ENCODE peak calls at places on chromosomes 16 and 17, in five cellular contexts. Z is mucosa of descending colon, C is foreskin fibroblast, O is aorta, H is H7. T is an unnamed sample.

GRCh38 chr17:80425835-80426426 is 11.0 kb downstream of the ENDOV start:
- DNase-seq in Z (no peak), C (no peak), O (no peak), H (peak), T (peak)

GRCh38 chr16:8966781-8967436 is 3.2 kb upstream of the USP7 start:
- DNase-seq in Z (peak), C (no peak), O (no peak), H (no peak), T (no peak)

GRCh38 chr17:63493411-63493810 is 16.6 kb downstream of the ACE start:
- DNase-seq in Z (no peak), C (no peak), O (no peak), H (no peak), T (no peak)

GRCh38 chr17:43979011-43979410 is 25.3 kb upstream of the PYY start:
- DNase-seq in Z (no peak), C (peak), O (no peak), H (no peak), T (peak)

GRCh38 chr17:7374353-7374752 is 6.5 kb upstream of the TNK1 start:
- DNase-seq in Z (no peak), C (no peak), O (no peak), H (no peak), T (no peak)

GRCh38 chr16:69709456-69710084 is 16.8 kb downstream of the NQO1 start:
- DNase-seq in Z (peak), C (peak), O (no peak), H (peak), T (no peak)

GRCh38 chr17:80345321-80345720 is 69.6 kb upstream of the ENDOV start:
- DNase-seq in Z (no peak), C (no peak), O (no peak), H (no peak), T (no peak)

GRCh38 chr17:45382226-45382625 is 50.4 kb downstream of the ARHGAP27 start:
- DNase-seq in Z (no peak), C (peak), O (no peak), H (no peak), T (no peak)

DNA sequence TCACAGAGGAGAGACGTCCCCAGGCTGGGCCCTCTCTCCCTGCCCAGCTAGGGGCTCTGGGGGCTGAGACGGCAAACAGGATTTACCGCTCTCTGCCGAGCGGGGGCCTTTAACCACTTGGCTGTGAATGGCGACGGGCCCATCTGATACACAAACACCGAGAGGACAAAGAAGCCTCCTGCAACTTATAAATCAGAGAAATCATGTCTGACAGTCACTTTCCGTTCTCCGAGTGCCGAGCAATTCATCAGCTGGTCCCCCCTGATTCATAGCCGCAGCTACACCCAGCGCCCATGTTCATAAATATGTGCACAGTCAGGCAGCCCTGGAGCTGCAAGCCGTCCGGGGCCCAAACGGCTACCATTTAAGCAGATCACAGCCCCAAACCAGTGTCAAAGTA is 154.4 kb downstream of the C16orf78 start:
- DNase-seq in Z (no peak), C (peak), O (peak), H (no peak), T (no peak)
- H3K4me3 ChIP-seq in Z (no peak), C (no peak), O (no peak), H (no peak), T (no peak)

GRCh38 chr17:28315846-28316705 is 2.9 kb upstream of the TMEM97 start:
- DNase-seq in Z (no peak), C (no peak), O (no peak), H (no peak), T (no peak)

GRCh38 chr17:28318759-28319660 is at the start of gene TMEM97:
- DNase-seq in Z (peak), C (peak), O (peak), H (peak), T (peak)

GRCh38 chr17:28317099-28317964 is 1.7 kb upstream of the TMEM97 start:
- DNase-seq in Z (no peak), C (no peak), O (no peak), H (peak), T (no peak)

GRCh38 chr17:28320215-28321061 is 1.4 kb downstream of the TMEM97 start:
- DNase-seq in Z (no peak), C (no peak), O (no peak), H (no peak), T (no peak)

GRCh38 chr17:28317965-28318758 is 838 bp upstream of the TMEM97 start:
- DNase-seq in Z (no peak), C (peak), O (no peak), H (peak), T (no peak)
- H3K4me3 ChIP-seq in Z (no peak), C (peak), O (peak), H (peak), T (peak)

GRCh38 chr17:48504953-48505352 is 25.9 kb downstream of the HOXB1 start:
- DNase-seq in Z (no peak), C (no peak), O (no peak), H (no peak), T (no peak)

GRCh38 chr17:48506246-48506645 is 24.6 kb downstream of the HOXB1 start:
- DNase-seq in Z (no peak), C (no peak), O (no peak), H (no peak), T (no peak)

GRCh38 chr17:48503747-48504146 is 27.1 kb downstream of the HOXB1 start:
- DNase-seq in Z (no peak), C (no peak), O (no peak), H (no peak), T (no peak)

GRCh38 chr17:48502901-48503300 is 27.9 kb downstream of the HOXB1 start:
- DNase-seq in Z (no peak), C (no peak), O (no peak), H (no peak), T (no peak)

DNA sequence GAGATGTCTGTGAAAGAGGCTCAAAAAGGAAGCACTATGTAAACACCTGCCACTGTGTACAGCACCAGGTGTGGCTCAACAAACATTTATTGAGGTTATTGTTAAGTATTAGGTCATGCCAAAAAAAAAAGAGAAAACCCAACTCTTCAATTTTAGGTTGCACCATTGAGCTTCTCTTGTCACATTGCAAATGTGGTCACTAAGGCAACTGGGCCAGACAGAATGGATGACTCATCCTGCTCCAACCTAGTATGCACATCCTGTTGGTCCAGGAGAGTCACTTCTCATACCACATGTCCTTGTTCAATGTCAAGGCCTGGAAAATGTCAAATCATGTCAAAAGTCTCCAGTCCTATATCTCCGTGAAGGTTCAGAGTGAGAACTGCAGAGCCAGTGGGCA is 25.0 kb downstream of the HOXB1 start:
- DNase-seq in Z (peak), C (peak), O (peak), H (no peak), T (no peak)
- H3K4me3 ChIP-seq in Z (no peak), C (no peak), O (no peak), H (no peak), T (no peak)

DNA sequence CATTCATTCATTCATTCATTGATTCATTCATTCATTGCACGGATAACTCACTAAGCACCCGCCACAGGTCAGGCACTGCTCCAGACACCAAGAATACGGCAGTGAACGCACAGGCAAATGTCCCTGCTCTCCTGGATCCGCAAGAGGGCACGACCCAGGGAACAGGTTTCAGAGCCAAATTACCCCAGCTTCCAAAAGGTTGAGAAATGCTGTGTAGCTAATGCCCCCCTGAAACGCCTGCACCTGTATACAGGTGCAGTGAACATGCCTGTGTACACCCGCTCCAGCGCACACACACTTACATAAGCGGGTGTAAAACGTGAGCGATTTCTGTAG is 9.6 kb upstream of the UBE2I start:
- DNase-seq in Z (no peak), C (no peak), O (no peak), H (peak), T (no peak)
- H3K4me3 ChIP-seq in Z (no peak), C (no peak), O (no peak), H (no peak), T (peak)

DNA sequence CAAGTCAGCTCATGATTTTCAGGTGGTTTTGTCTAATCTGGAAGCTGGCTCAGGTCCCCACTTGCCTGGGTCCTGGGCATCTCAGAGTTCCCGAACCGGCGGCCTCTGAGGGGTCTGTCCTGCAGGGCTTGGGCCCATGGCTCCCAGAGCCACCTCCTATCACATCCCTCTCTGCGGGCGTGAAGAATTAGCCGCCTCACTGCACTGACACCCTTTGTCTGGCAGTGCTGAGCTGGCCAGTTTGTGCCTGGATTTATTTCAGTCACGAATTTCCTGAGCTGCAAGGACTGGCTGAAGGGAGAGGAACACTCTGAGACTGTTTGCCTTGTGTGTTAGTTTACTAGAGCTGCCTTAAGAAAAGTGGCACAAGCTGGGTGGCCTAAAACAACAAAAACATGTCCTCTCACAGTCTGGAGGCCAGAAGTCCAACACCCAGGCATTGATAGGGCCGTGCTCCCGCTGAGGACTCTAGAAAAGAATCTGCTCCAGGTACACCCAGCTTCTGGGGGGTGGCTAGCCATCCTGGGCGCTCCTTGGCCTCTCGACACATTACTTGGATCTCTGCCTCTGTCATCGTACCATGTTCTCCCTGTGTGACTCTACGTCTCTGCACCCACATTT is 217.5 kb upstream of the DYNLRB2 start:
- DNase-seq in Z (no peak), C (no peak), O (no peak), H (no peak), T (no peak)
- H3K4me3 ChIP-seq in Z (no peak), C (no peak), O (no peak), H (no peak), T (no peak)

T was measured in kidney.